ENCODE peak calls at places on chromosomes 6 and 20, in five cellular contexts. One of them, this sample, is unnamed.

GRCh38 chr20:62795023-62795761 is 1.1 kb upstream of the MRGBP start:
- DNase-seq in tibial artery: peak
- DNase-seq in stimulated activated CD8-positive, alpha-beta memory T cell treated with anti-CD3 and anti-CD28 coated beads, Interleukin-15, amount 100 ng/mL, for 48 hours: peak
- DNase-seq in astrocyte of the spinal cord: peak
- DNase-seq in stimulated activated naive CD4-positive, alpha-beta T cell: peak
- DNase-seq in this sample: peak

GRCh38 chr6:77456531-77457248 is 6.6 kb downstream of the HTR1B start:
- DNase-seq in stimulated activated CD8-positive, alpha-beta memory T cell treated with anti-CD3 and anti-CD28 coated beads, Interleukin-15, amount 100 ng/mL, for 48 hours: no peak
- DNase-seq in astrocyte of the spinal cord: peak
- DNase-seq in stimulated activated naive CD4-positive, alpha-beta T cell: no peak
- DNase-seq in tibial artery: peak
- DNase-seq in this sample: peak

GRCh38 chr6:41443616-41444525 is 102.3 kb upstream of the FOXP4 start:
- DNase-seq in astrocyte of the spinal cord: peak
- DNase-seq in tibial artery: no peak
- DNase-seq in stimulated activated naive CD4-positive, alpha-beta T cell: no peak
- DNase-seq in stimulated activated CD8-positive, alpha-beta memory T cell treated with anti-CD3 and anti-CD28 coated beads, Interleukin-15, amount 100 ng/mL, for 48 hours: no peak
- DNase-seq in this sample: no peak

GRCh38 chr6:77089776-77090175 is 373.5 kb downstream of the HTR1B start:
- DNase-seq in stimulated activated CD8-positive, alpha-beta memory T cell treated with anti-CD3 and anti-CD28 coated beads, Interleukin-15, amount 100 ng/mL, for 48 hours: no peak
- DNase-seq in stimulated activated naive CD4-positive, alpha-beta T cell: no peak
- DNase-seq in tibial artery: no peak
- DNase-seq in astrocyte of the spinal cord: no peak
- DNase-seq in this sample: no peak

GRCh38 chr20:54023406-54023805 is 47.0 kb downstream of the BCAS1 start:
- DNase-seq in astrocyte of the spinal cord: no peak
- DNase-seq in stimulated activated CD8-positive, alpha-beta memory T cell treated with anti-CD3 and anti-CD28 coated beads, Interleukin-15, amount 100 ng/mL, for 48 hours: no peak
- DNase-seq in stimulated activated naive CD4-positive, alpha-beta T cell: no peak
- DNase-seq in tibial artery: no peak
- DNase-seq in this sample: no peak

GRCh38 chr6:142773859-142774258 is 171.1 kb downstream of the HIVEP2 start:
- DNase-seq in stimulated activated CD8-positive, alpha-beta memory T cell treated with anti-CD3 and anti-CD28 coated beads, Interleukin-15, amount 100 ng/mL, for 48 hours: no peak
- DNase-seq in tibial artery: no peak
- DNase-seq in stimulated activated naive CD4-positive, alpha-beta T cell: no peak
- DNase-seq in astrocyte of the spinal cord: no peak
- DNase-seq in this sample: no peak

GRCh38 chr20:19609642-19610223 is 148.3 kb upstream of the RIN2 start:
- DNase-seq in astrocyte of the spinal cord: peak
- DNase-seq in tibial artery: no peak
- DNase-seq in stimulated activated CD8-positive, alpha-beta memory T cell treated with anti-CD3 and anti-CD28 coated beads, Interleukin-15, amount 100 ng/mL, for 48 hours: no peak
- DNase-seq in stimulated activated naive CD4-positive, alpha-beta T cell: no peak
- DNase-seq in this sample: no peak

GRCh38 chr6:29845405-29846006 is 17.9 kb downstream of the HLA-G start:
- DNase-seq in stimulated activated naive CD4-positive, alpha-beta T cell: no peak
- DNase-seq in stimulated activated CD8-positive, alpha-beta memory T cell treated with anti-CD3 and anti-CD28 coated beads, Interleukin-15, amount 100 ng/mL, for 48 hours: peak
- DNase-seq in tibial artery: no peak
- DNase-seq in astrocyte of the spinal cord: no peak
- DNase-seq in this sample: no peak

GRCh38 chr20:37526238-37526838 is 1.3 kb downstream of the BLCAP start:
- DNase-seq in stimulated activated naive CD4-positive, alpha-beta T cell: no peak
- DNase-seq in astrocyte of the spinal cord: peak
- DNase-seq in stimulated activated CD8-positive, alpha-beta memory T cell treated with anti-CD3 and anti-CD28 coated beads, Interleukin-15, amount 100 ng/mL, for 48 hours: no peak
- DNase-seq in tibial artery: peak
- DNase-seq in this sample: peak

GRCh38 chr6:169800668-169801395 is 49.4 kb downstream of the ERMARD start:
- DNase-seq in stimulated activated CD8-positive, alpha-beta memory T cell treated with anti-CD3 and anti-CD28 coated beads, Interleukin-15, amount 100 ng/mL, for 48 hours: no peak
- DNase-seq in stimulated activated naive CD4-positive, alpha-beta T cell: no peak
- DNase-seq in astrocyte of the spinal cord: peak
- DNase-seq in tibial artery: no peak
- DNase-seq in this sample: no peak

GRCh38 chr6:113414511-113414910 is 442.6 kb upstream of the MARCKS start:
- DNase-seq in astrocyte of the spinal cord: peak
- DNase-seq in stimulated activated CD8-positive, alpha-beta memory T cell treated with anti-CD3 and anti-CD28 coated beads, Interleukin-15, amount 100 ng/mL, for 48 hours: no peak
- DNase-seq in tibial artery: peak
- DNase-seq in stimulated activated naive CD4-positive, alpha-beta T cell: no peak
- DNase-seq in this sample: peak

GRCh38 chr20:43812216-43812615 is 85.4 kb upstream of the GTSF1L start:
- DNase-seq in stimulated activated CD8-positive, alpha-beta memory T cell treated with anti-CD3 and anti-CD28 coated beads, Interleukin-15, amount 100 ng/mL, for 48 hours: no peak
- DNase-seq in stimulated activated naive CD4-positive, alpha-beta T cell: no peak
- DNase-seq in tibial artery: no peak
- DNase-seq in astrocyte of the spinal cord: no peak
- DNase-seq in this sample: no peak

GRCh38 chr6:63525186-63525878 is 46.9 kb upstream of the LOC128125822 start:
- DNase-seq in tibial artery: no peak
- DNase-seq in stimulated activated naive CD4-positive, alpha-beta T cell: no peak
- DNase-seq in astrocyte of the spinal cord: no peak
- DNase-seq in stimulated activated CD8-positive, alpha-beta memory T cell treated with anti-CD3 and anti-CD28 coated beads, Interleukin-15, amount 100 ng/mL, for 48 hours: no peak
- DNase-seq in this sample: no peak

This sample was measured in dermis blood vessel endothelial cell.